ENCODE peak calls at places on chromosomes 7 and 10, in five cellular contexts. Z is KG1; U is CD8-positive, alpha-beta memory T cell; S is fibroblast of lung; G is anterior cingulate cortex. K is an unnamed sample.

GRCh38 chr10:93773705-93774104 is 16.0 kb downstream of the LGI1 start:
- DNase-seq in Z (no peak), U (no peak), S (no peak), G (no peak), K (no peak)

GRCh38 chr7:66535414-66536329 is 93.0 kb upstream of the KCTD7 start:
- DNase-seq in Z (no peak), U (no peak), S (no peak), G (no peak), K (no peak)

GRCh38 chr10:18221882-18222281 is 81.7 kb downstream of the CACNB2 start:
- DNase-seq in Z (no peak), U (no peak), S (no peak), G (no peak), K (no peak)

GRCh38 chr7:22445140-22445722 is 54.8 kb downstream of the STEAP1B start:
- DNase-seq in Z (no peak), U (no peak), S (no peak), G (no peak), K (no peak)

GRCh38 chr7:150923191-150923590 is 54.9 kb downstream of the KCNH2 start:
- DNase-seq in Z (no peak), U (no peak), S (peak), G (no peak), K (no peak)

GRCh38 chr7:116446179-116446855 is 53.2 kb upstream of the CAV2 start:
- DNase-seq in Z (no peak), U (no peak), S (no peak), G (no peak), K (no peak)

GRCh38 chr10:77648472-77648871 is 10.9 kb upstream of the KCNMA1 start:
- DNase-seq in Z (no peak), U (no peak), S (no peak), G (no peak), K (no peak)

GRCh38 chr10:78420946-78421732 is 387.5 kb downstream of the RPS24 start:
- DNase-seq in Z (no peak), U (no peak), S (no peak), G (no peak), K (no peak)

GRCh38 chr7:15783971-15784693 is 97.6 kb upstream of the MEOX2 start:
- DNase-seq in Z (no peak), U (no peak), S (no peak), G (no peak), K (no peak)

GRCh38 chr10:11377267-11377666 is 234.2 kb downstream of the USP6NL start:
- DNase-seq in Z (no peak), U (no peak), S (no peak), G (no peak), K (no peak)

GRCh38 chr10:96636546-96636945 is 49.7 kb upstream of the TM9SF3 start:
- DNase-seq in Z (no peak), U (no peak), S (peak), G (no peak), K (no peak)

GRCh38 chr10:76581685-76582084 is 1055.9 kb downstream of the KCNMA1 start:
- DNase-seq in Z (no peak), U (no peak), S (no peak), G (no peak), K (no peak)

GRCh38 chr7:137743021-137743420 is 103.8 kb downstream of the DGKI start:
- DNase-seq in Z (no peak), U (no peak), S (no peak), G (no peak), K (no peak)

GRCh38 chr10:103822052-103822716 is 33.2 kb downstream of the SH3PXD2A start:
- DNase-seq in Z (no peak), U (no peak), S (no peak), G (no peak), K (no peak)

GRCh38 chr7:46133076-46133475 is 212.0 kb upstream of the IGFBP3 start:
- DNase-seq in Z (no peak), U (no peak), S (peak), G (no peak), K (no peak)

GRCh38 chr7:81267508-81267907 is 348.7 kb upstream of the SEMA3C start:
- DNase-seq in Z (no peak), U (no peak), S (peak), G (no peak), K (no peak)

GRCh38 chr7:149422914-149423285 is 38.0 kb downstream of the ZNF777 start:
- DNase-seq in Z (no peak), U (no peak), S (no peak), G (no peak), K (peak)

GRCh38 chr7:142440219-142441073 is 182.6 kb upstream of the PRSS58 start:
- DNase-seq in Z (no peak), U (no peak), S (peak), G (no peak), K (no peak)

GRCh38 chr10:112835933-112836564 is 114.0 kb upstream of the TCF7L2 start:
- DNase-seq in Z (no peak), U (no peak), S (no peak), G (no peak), K (no peak)

GRCh38 chr10:78718032-78718572 is 350.7 kb upstream of the ZMIZ1 start:
- DNase-seq in Z (no peak), U (no peak), S (peak), G (no peak), K (no peak)

GRCh38 chr7:132412435-132412834 is 163.8 kb downstream of the PLXNA4 start:
- DNase-seq in Z (no peak), U (no peak), S (no peak), G (no peak), K (no peak)

GRCh38 chr10:30389543-30389942 is 40.5 kb upstream of the MTPAP start:
- DNase-seq in Z (no peak), U (no peak), S (no peak), G (no peak), K (no peak)

GRCh38 chr10:77926566-77927342 is at the start of gene DLG5:
- DNase-seq in Z (no peak), U (no peak), S (peak), G (no peak), K (no peak)

GRCh38 chr7:41416208-41416595 is 286.7 kb downstream of the INHBA start:
- DNase-seq in Z (no peak), U (no peak), S (peak), G (no peak), K (no peak)

GRCh38 chr7:50940621-50941020 is 157.9 kb upstream of the GRB10 start:
- DNase-seq in Z (no peak), U (no peak), S (peak), G (no peak), K (no peak)

GRCh38 chr7:27182861-27183681 is 2.0 kb downstream of the HOXA11 start:
- DNase-seq in Z (no peak), U (no peak), S (no peak), G (no peak), K (no peak)

GRCh38 chr7:36863901-36864701 is 139.8 kb upstream of the AOAH start:
- DNase-seq in Z (no peak), U (no peak), S (peak), G (no peak), K (no peak)

GRCh38 chr10:103843045-103843444 is 12.3 kb downstream of the SH3PXD2A start:
- DNase-seq in Z (no peak), U (no peak), S (no peak), G (no peak), K (no peak)

GRCh38 chr10:38094923-38095574 is 912 bp downstream of the ZNF37A start:
- DNase-seq in Z (no peak), U (no peak), S (no peak), G (peak), K (no peak)

GRCh38 chr7:134174797-134175261 is 47.7 kb downstream of the LRGUK start:
- DNase-seq in Z (no peak), U (no peak), S (peak), G (no peak), K (no peak)

GRCh38 chr7:67608806-67609205 is 612.2 kb downstream of the TYW1 start:
- DNase-seq in Z (no peak), U (no peak), S (no peak), G (no peak), K (no peak)

GRCh38 chr7:130960208-130960988 is 226.4 kb upstream of the KLF14 start:
- DNase-seq in Z (peak), U (peak), S (peak), G (no peak), K (no peak)

GRCh38 chr10:4333474-4333894 is 492.5 kb upstream of the AKR1E2 start:
- DNase-seq in Z (peak), U (no peak), S (no peak), G (no peak), K (no peak)

GRCh38 chr10:119693262-119693957 is 32.4 kb upstream of the INPP5F start:
- DNase-seq in Z (no peak), U (no peak), S (peak), G (no peak), K (no peak)

K was measured in T-helper 9 cell.